ENCODE peak calls at places on chromosomes 5 and 9, in ten cellular contexts. D is WTC11, F is B cell, Z is spleen, E is astrocyte of the spinal cord, X is tibial artery, K is progenitor cell of endocrine pancreas, H is endodermal cell, C is sigmoid colon, G is upper lobe of left lung. U is an unnamed sample.

GRCh38 chr5:172905346-172905756 is 53.9 kb upstream of the RPL26L1 start:
- DNase-seq in D (no peak), F (no peak), Z (no peak), E (peak; percentile 32), X (no peak), K (no peak), H (no peak), C (peak; percentile 73), G (no peak), U (no peak)

GRCh38 chr5:33649801-33650482 is 209.2 kb downstream of the TARS1 start:
- DNase-seq in D (no peak), F (no peak), Z (no peak), E (peak; percentile 95), X (no peak), K (no peak), H (no peak), C (no peak), G (no peak), U (no peak)

GRCh38 chr9:74309654-74310053 is 187.5 kb upstream of the RORB start:
- DNase-seq in D (no peak), F (no peak), Z (no peak), E (no peak), X (no peak), K (no peak), H (no peak), C (no peak), G (no peak), U (no peak)

GRCh38 chr5:8094304-8094703 is 225.4 kb downstream of the MTRR start:
- DNase-seq in D (no peak), F (no peak), Z (no peak), E (no peak), X (no peak), K (no peak), H (no peak), C (no peak), G (no peak), U (no peak)

GRCh38 chr9:128891354-128892222 is 9.7 kb downstream of the LRRC8A start:
- DNase-seq in D (no peak), F (no peak), Z (no peak), E (no peak), X (no peak), K (no peak), H (peak; percentile 39), C (no peak), G (no peak), U (no peak)

GRCh38 chr9:116000748-116001329 is 152.8 kb upstream of the PAPPA start:
- DNase-seq in D (peak; percentile 47), F (no peak), Z (no peak), E (no peak), X (no peak), K (no peak), H (peak; percentile 70), C (no peak), G (no peak), U (no peak)

GRCh38 chr5:98101131-98101530 is 672.3 kb upstream of the RGMB start:
- DNase-seq in D (no peak), F (no peak), Z (no peak), E (no peak), X (no peak), K (no peak), H (no peak), C (no peak), G (no peak), U (no peak)

GRCh38 chr9:134635431-134636141 is 6.0 kb upstream of the COL5A1 start:
- DNase-seq in D (no peak), F (no peak), Z (peak; percentile 51), E (no peak), X (peak; percentile 12), K (no peak), H (peak; percentile 36), C (peak; percentile 60), G (peak; percentile 49), U (no peak)

GRCh38 chr5:68187268-68188055 is 28.1 kb upstream of the PIK3R1 start:
- DNase-seq in D (peak; percentile 68), F (no peak), Z (no peak), E (peak; percentile 73), X (no peak), K (peak; percentile 12), H (peak; percentile 85), C (peak; percentile 85), G (peak; percentile 88), U (no peak)

GRCh38 chr5:40395241-40395640 is 284.5 kb upstream of the PTGER4 start:
- DNase-seq in D (no peak), F (no peak), Z (no peak), E (no peak), X (no peak), K (no peak), H (no peak), C (no peak), G (no peak), U (no peak)

GRCh38 chr5:124783794-124784193 is 37.4 kb upstream of the ZNF608 start:
- DNase-seq in D (no peak), F (no peak), Z (no peak), E (no peak), X (no peak), K (no peak), H (no peak), C (no peak), G (no peak), U (no peak)

GRCh38 chr5:175663191-175664184 is 5.6 kb downstream of the HRH2 start:
- DNase-seq in D (no peak), F (no peak), Z (no peak), E (no peak), X (no peak), K (no peak), H (no peak), C (no peak), G (no peak), U (no peak)

GRCh38 chr5:143557061-143557818 is 153.8 kb upstream of the NR3C1 start:
- DNase-seq in D (no peak), F (no peak), Z (no peak), E (no peak), X (no peak), K (no peak), H (no peak), C (no peak), G (no peak), U (no peak)

GRCh38 chr9:100221538-100221937 is 122.5 kb downstream of the INVS start:
- DNase-seq in D (no peak), F (no peak), Z (no peak), E (peak; percentile 12), X (no peak), K (no peak), H (no peak), C (no peak), G (no peak), U (no peak)

GRCh38 chr5:150301901-150302300 is 804 bp downstream of the ARSI start:
- DNase-seq in D (no peak), F (no peak), Z (no peak), E (no peak), X (no peak), K (no peak), H (peak; percentile 72), C (no peak), G (no peak), U (no peak)

GRCh38 chr5:150303070-150303595 is 428 bp upstream of the ARSI start:
- DNase-seq in D (peak; percentile 40), F (no peak), Z (no peak), E (no peak), X (no peak), K (no peak), H (no peak), C (no peak), G (no peak), U (no peak)

GRCh38 chr5:150301170-150301505 is 1.6 kb downstream of the ARSI start:
- DNase-seq in D (no peak), F (no peak), Z (no peak), E (no peak), X (no peak), K (no peak), H (no peak), C (no peak), G (no peak), U (no peak)

GRCh38 chr5:150303660-150304411 is 1.1 kb upstream of the ARSI start:
- DNase-seq in D (no peak), F (no peak), Z (no peak), E (no peak), X (no peak), K (no peak), H (no peak), C (peak; percentile 63), G (no peak), U (no peak)

GRCh38 chr5:150302301-150303069 is at the start of gene ARSI:
- DNase-seq in D (peak; percentile 88), F (no peak), Z (peak; percentile 74), E (peak; percentile 50), X (no peak), K (no peak), H (peak; percentile 94), C (peak; percentile 83), G (peak; percentile 88), U (no peak)
- TF ChIP-seq CTCF in D (no peak), F (no peak), Z (no peak), E (peak; percentile 11), X (no peak), K (peak; percentile 36), H (peak; percentile 71), C (no peak), G (no peak), U (peak; percentile 42)

GRCh38 chr9:25716220-25716872 is 38.1 kb upstream of the TUSC1 start:
- DNase-seq in D (peak; percentile 28), F (no peak), Z (peak; percentile 30), E (peak; percentile 70), X (no peak), K (peak; percentile 13), H (peak; percentile 80), C (no peak), G (no peak), U (no peak)
- TF ChIP-seq CTCF in D (no peak), F (no peak), Z (peak; percentile 42), E (peak; percentile 72), X (peak; percentile 51), K (peak; percentile 63), H (peak; percentile 84), C (no peak), G (no peak), U (peak; percentile 71)

DNA sequence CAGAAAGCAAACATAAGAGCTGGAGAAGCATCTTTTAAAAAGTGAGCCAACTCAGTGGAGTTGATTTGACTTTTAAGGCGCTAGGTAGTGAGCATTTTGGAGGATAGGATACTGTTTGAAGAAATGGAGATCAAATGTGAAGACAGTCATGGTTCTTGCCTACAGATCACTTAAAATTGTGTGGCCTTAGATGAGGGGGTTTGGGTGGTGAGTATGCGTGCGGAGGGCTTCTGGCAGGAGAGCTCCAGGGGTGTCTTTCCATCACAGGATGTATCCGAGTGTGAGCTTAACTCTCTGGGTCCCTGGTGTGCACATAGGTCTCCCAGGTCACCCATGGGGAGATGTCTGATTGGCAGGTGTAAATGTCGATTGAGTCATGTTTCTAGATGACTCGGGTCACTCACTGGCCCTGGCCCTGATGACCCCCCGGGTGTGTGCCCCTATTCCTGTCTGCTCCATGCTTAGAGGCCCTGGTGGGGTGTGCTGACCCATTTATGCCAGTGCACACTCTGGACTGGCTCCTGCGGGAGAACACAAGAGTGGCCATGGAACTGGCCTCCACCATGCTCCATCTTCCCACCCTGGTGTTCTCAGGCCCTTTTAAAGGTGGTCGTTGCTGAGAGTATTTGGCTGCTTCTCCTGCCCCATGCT is 274.4 kb downstream of the FSTL4 start:
- DNase-seq in D (no peak), F (peak; percentile 10), Z (no peak), E (no peak), X (no peak), K (no peak), H (no peak), C (no peak), G (no peak), U (no peak)
- TF ChIP-seq CTCF in D (no peak), F (no peak), Z (no peak), E (no peak), X (no peak), K (no peak), H (no peak), C (no peak), G (no peak), U (no peak)

GRCh38 chr5:43039468-43040286 is 442 bp downstream of the ANXA2R start:
- DNase-seq in D (peak; percentile 53), F (peak; percentile 59), Z (peak; percentile 92), E (peak; percentile 90), X (peak; percentile 77), K (no peak), H (peak; percentile 86), C (peak; percentile 86), G (peak; percentile 84), U (no peak)
- TF ChIP-seq CTCF in D (no peak), F (no peak), Z (peak; percentile 36), E (peak; percentile 32), X (no peak), K (peak; percentile 29), H (no peak), C (no peak), G (no peak), U (no peak)